ENCODE peak calls at places on chromosome 15, in nine cellular contexts. J is tibial nerve, F is A549, H is uterus, Q is transverse colon, O is stomach, L is adrenal gland, W is esophagus muscularis mucosa, B is IMR-90. U is an unnamed sample.

GRCh38 chr15:100781061-100781960 is 98.3 kb upstream of the ALDH1A3 start:
- DNase-seq in J (no peak), O (no peak), B (no peak), W (peak; percentile 80), Q (no peak), F (no peak), L (no peak), H (no peak), U (no peak)

GRCh38 chr15:80599359-80599758 is 95.8 kb upstream of the ABHD17C start:
- DNase-seq in B (peak; percentile 86), J (no peak), F (peak; percentile 70), Q (no peak), O (no peak), H (no peak), W (no peak), L (no peak), U (no peak)

GRCh38 chr15:62163847-62164499 is 1.1 kb downstream of the C2CD4B start:
- DNase-seq in J (no peak), L (no peak), Q (peak; percentile 14), O (peak; percentile 37), F (peak; percentile 13), W (no peak), H (no peak), B (no peak), U (no peak)

GRCh38 chr15:26295331-26295730 is 432.2 kb upstream of the ATP10A start:
- DNase-seq in Q (no peak), J (no peak), B (no peak), F (no peak), H (no peak), O (no peak), W (no peak), L (no peak), U (no peak)

GRCh38 chr15:80251505-80252280 is at the start of gene CTXND1:
- DNase-seq in H (no peak), L (peak; percentile 30), J (no peak), B (no peak), F (no peak), O (no peak), W (no peak), Q (no peak), U (no peak)

GRCh38 chr15:77853910-77854309 is 221.2 kb upstream of the LINGO1 start:
- DNase-seq in B (no peak), F (no peak), J (no peak), H (no peak), Q (no peak), O (no peak), W (no peak), L (no peak), U (no peak)

GRCh38 chr15:94792166-94792565 is 560.8 kb downstream of the MCTP2 start:
- DNase-seq in O (no peak), H (no peak), F (no peak), Q (no peak), B (peak; percentile 79), J (no peak), W (no peak), L (no peak), U (no peak)

GRCh38 chr15:96020133-96020532 is 310.4 kb upstream of the NR2F2 start:
- DNase-seq in J (no peak), F (no peak), L (no peak), B (no peak), H (no peak), W (no peak), O (no peak), Q (no peak), U (no peak)

GRCh38 chr15:100717596-100717995 is 115.2 kb downstream of the ASB7 start:
- DNase-seq in H (no peak), F (no peak), Q (no peak), J (no peak), L (no peak), O (no peak), W (no peak), B (no peak), U (no peak)

GRCh38 chr15:100861511-100861991 is 18.1 kb upstream of the ALDH1A3 start:
- DNase-seq in L (no peak), B (no peak), O (no peak), J (peak; percentile 32), H (no peak), Q (peak; percentile 21), F (no peak), W (no peak), U (no peak)

GRCh38 chr15:56804279-56804678 is 71.0 kb upstream of the ZNF280D start:
- DNase-seq in Q (no peak), L (no peak), F (no peak), J (no peak), O (no peak), W (no peak), H (no peak), B (no peak), U (no peak)

GRCh38 chr15:41558400-41559238 is at the start of gene TYRO3:
- DNase-seq in O (peak; percentile 65), W (no peak), Q (peak; percentile 66), J (peak; percentile 43), F (no peak), B (no peak), H (peak; percentile 58), L (peak; percentile 77), U (peak; percentile 73)

GRCh38 chr15:90956551-90957104 is 1.9 kb downstream of the RCCD1 start:
- DNase-seq in L (peak; percentile 75), H (peak; percentile 82), W (no peak), Q (peak; percentile 82), B (peak; percentile 70), F (peak; percentile 66), O (peak; percentile 83), J (peak; percentile 76), U (no peak)

GRCh38 chr15:90419202-90419601 is 31.2 kb downstream of the IQGAP1 start:
- DNase-seq in L (no peak), J (no peak), H (no peak), O (no peak), B (no peak), F (no peak), W (no peak), Q (no peak), U (no peak)

GRCh38 chr15:94576889-94577533 is 345.6 kb downstream of the MCTP2 start:
- DNase-seq in F (peak; percentile 26), L (no peak), W (no peak), O (peak; percentile 31), B (no peak), Q (peak; percentile 10), H (no peak), J (peak; percentile 62), U (peak; percentile 6)

GRCh38 chr15:82621970-82622369 is 25.2 kb downstream of the CPEB1 start:
- DNase-seq in L (no peak), B (no peak), O (no peak), W (no peak), F (peak; percentile 29), J (no peak), H (no peak), Q (no peak), U (no peak)

GRCh38 chr15:69591905-69592508 is 139.4 kb downstream of the RPLP1 start:
- DNase-seq in J (no peak), W (no peak), H (no peak), Q (no peak), O (no peak), F (peak; percentile 87), L (no peak), B (no peak), U (no peak)

GRCh38 chr15:40092416-40093223 is 16.1 kb downstream of the BMF start:
- DNase-seq in B (peak; percentile 86), W (peak; percentile 94), L (peak; percentile 73), Q (peak; percentile 74), J (no peak), O (no peak), H (peak; percentile 88), F (no peak), U (no peak)
- TF ChIP-seq POLR2A in B (no peak), W (no peak), L (peak; percentile 30), Q (no peak), J (no peak), O (no peak), H (peak; percentile 23), F (no peak), U (no peak)

GRCh38 chr15:67542462-67543347 is at the start of gene MAP2K5:
- DNase-seq in B (peak; percentile 57), J (peak; percentile 78), H (peak; percentile 84), Q (peak; percentile 90), W (peak; percentile 96), L (peak; percentile 88), F (peak; percentile 77), O (peak; percentile 88), U (peak; percentile 44)
- TF ChIP-seq POLR2A in B (no peak), J (peak; percentile 28), H (peak; percentile 68), Q (peak; percentile 77), W (no peak), L (peak; percentile 79), F (peak; percentile 85), O (no peak), U (peak; percentile 63)

DNA sequence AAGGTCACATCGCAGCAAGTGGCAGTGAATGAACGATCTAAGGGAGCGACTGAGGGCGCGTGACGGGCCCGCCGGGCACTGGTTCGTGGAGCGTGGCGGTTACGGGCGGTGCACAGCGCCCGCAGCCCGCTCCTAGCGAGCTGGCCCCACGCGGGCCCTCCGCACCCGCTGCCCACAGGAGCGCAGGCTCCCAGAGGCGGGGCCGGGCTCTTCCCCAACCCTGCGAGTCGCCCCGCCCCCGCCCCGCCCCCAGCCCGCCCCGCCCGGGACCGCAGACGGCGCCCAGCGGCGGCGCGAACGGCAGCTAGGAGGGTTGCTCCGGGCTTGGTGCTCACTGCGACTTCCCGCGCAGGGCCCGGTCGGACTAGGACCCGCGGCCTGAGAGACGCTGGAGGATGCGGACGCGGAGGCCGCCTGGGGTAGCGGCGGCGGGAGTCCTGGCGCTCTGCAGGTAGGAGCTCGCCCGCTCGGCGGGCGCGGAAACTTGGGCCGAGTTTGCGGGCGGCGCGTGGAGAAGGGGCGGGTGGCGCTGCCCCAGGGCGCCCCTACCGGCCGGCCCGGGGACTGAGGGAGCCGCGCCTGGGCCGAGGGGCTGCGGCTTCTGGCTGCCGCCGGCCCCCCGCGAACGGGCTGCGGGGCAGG is at the start of gene C15orf39:
- DNase-seq in L (peak; percentile 69), O (peak; percentile 76), B (peak; percentile 52), J (peak; percentile 42), W (peak; percentile 94), H (peak; percentile 79), F (peak; percentile 79), Q (peak; percentile 78), U (peak; percentile 62)
- TF ChIP-seq POLR2A in L (peak; percentile 88), O (no peak), B (peak; percentile 92), J (peak; percentile 95), W (peak; percentile 93), H (peak; percentile 99), F (peak; percentile 94), Q (peak; percentile 94), U (peak; percentile 95)

DNA sequence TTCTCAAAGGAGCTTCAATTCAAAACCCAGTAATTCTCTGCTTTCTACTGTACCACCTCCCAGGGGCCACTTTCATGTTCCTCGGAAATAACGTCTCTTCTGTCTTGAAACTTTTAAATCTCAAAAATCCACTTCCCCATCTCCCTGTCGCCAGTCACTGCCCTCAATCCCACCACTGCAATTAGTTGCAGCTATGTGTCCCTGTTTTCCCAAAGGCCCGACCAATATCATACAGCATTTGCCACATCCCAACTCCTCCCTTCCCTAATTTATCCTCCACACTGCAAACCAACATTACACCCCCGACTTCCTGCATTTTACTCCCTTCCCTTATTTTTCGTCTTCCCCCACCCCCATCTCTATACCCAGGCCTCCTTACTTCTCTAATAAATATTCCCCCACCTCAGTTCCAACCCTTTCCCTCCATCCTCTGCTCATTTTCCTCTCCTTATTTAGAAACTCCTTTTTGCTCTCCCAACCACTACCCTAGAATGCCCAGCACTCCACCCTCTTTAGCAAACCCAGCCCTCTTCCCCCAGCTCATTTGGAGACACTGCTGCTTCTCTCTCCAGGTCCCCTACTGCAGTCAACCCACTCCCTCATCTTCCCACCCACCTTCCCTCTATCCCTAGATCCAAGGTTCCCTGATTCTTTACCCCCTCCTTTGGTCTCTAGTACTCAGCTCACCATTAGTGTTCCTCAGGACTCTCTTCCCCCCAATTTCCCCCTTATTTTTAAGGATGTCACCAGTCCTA is 1.1 kb downstream of the NPTN start:
- DNase-seq in L (peak; percentile 45), H (peak; percentile 45), J (peak; percentile 43), O (no peak), B (peak; percentile 59), W (no peak), F (peak; percentile 26), Q (peak; percentile 50), U (no peak)
- TF ChIP-seq POLR2A in L (peak; percentile 57), H (peak; percentile 46), J (no peak), O (no peak), B (peak; percentile 51), W (no peak), F (no peak), Q (peak; percentile 64), U (no peak)

U was measured in H54.